ENCODE peak calls at places on chromosomes 13 and 19, in six cellular contexts. I, Q, U, S, W and X are unnamed samples.
A peak's percentile ranks its signal among the peaks of the same experiment; 100 is the strongest.

GRCh38 chr13:99422556-99423220 is 78.6 kb upstream of the TM9SF2 start:
- DNase-seq in I (peak; percentile 8), Q (no peak), U (no peak), S (no peak), W (no peak), X (no peak)

GRCh38 chr13:94419304-94419943 is 60.1 kb downstream of the DCT start:
- DNase-seq in I (no peak), Q (no peak), U (no peak), S (no peak), W (no peak), X (no peak)

GRCh38 chr19:1672038-1672768 is 19.8 kb upstream of the TCF3 start:
- DNase-seq in I (no peak), Q (no peak), U (no peak), S (peak; percentile 40), W (no peak), X (peak; percentile 70)

GRCh38 chr19:5090780-5091575 is 122.1 kb downstream of the KDM4B start:
- DNase-seq in I (peak; percentile 42), Q (peak; percentile 67), U (no peak), S (no peak), W (no peak), X (no peak)

GRCh38 chr13:42752731-42753130 is 28.7 kb upstream of the FAM216B start:
- DNase-seq in I (no peak), Q (no peak), U (no peak), S (no peak), W (no peak), X (no peak)

GRCh38 chr19:3849092-3849491 is 19.7 kb downstream of the ZFR2 start:
- DNase-seq in I (peak; percentile 31), Q (no peak), U (no peak), S (peak; percentile 36), W (no peak), X (peak; percentile 76)

GRCh38 chr13:50842711-50843255 is 709 bp downstream of the DLEU7 start:
- DNase-seq in I (no peak), Q (no peak), U (peak; percentile 41), S (no peak), W (no peak), X (no peak)

GRCh38 chr19:53182202-53182601 is 11.0 kb downstream of the ZNF665 start:
- DNase-seq in I (no peak), Q (no peak), U (no peak), S (no peak), W (no peak), X (no peak)

GRCh38 chr13:98048263-98048662 is 94.6 kb upstream of the FARP1 start:
- DNase-seq in I (no peak), Q (no peak), U (no peak), S (no peak), W (no peak), X (no peak)

GRCh38 chr19:48396871-48397176 is 3.4 kb downstream of the GRIN2D start:
- DNase-seq in I (no peak), Q (no peak), U (no peak), S (no peak), W (no peak), X (no peak)

GRCh38 chr13:30882996-30883766 is 22.9 kb upstream of the MEDAG start:
- DNase-seq in I (no peak), Q (no peak), U (no peak), S (no peak), W (no peak), X (no peak)

GRCh38 chr19:47509973-47510372 is 4.9 kb downstream of the NAPA start:
- DNase-seq in I (peak; percentile 67), Q (no peak), U (peak; percentile 79), S (no peak), W (peak; percentile 60), X (no peak)

GRCh38 chr13:28429685-28430290 is 65.1 kb downstream of the FLT1 start:
- DNase-seq in I (no peak), Q (no peak), U (no peak), S (no peak), W (no peak), X (no peak)

GRCh38 chr13:110138009-110138699 is 168.8 kb downstream of the COL4A1 start:
- DNase-seq in I (peak; percentile 55), Q (peak; percentile 78), U (peak; percentile 88), S (no peak), W (peak; percentile 57), X (no peak)

GRCh38 chr13:27280009-27280646 is 9.5 kb downstream of the RASL11A start:
- DNase-seq in I (no peak), Q (no peak), U (no peak), S (no peak), W (no peak), X (no peak)

GRCh38 chr13:91313103-91313502 is 34.4 kb upstream of the MIR17HG start:
- DNase-seq in I (no peak), Q (no peak), U (no peak), S (no peak), W (no peak), X (no peak)

GRCh38 chr19:2602391-2603181 is 99.9 kb downstream of the GNG7 start:
- DNase-seq in I (peak; percentile 77), Q (peak; percentile 92), U (peak; percentile 87), S (no peak), W (peak; percentile 86), X (no peak)

GRCh38 chr19:29610574-29611271 is 4.6 kb downstream of the POP4 start:
- DNase-seq in I (peak; percentile 85), Q (peak; percentile 78), U (peak; percentile 90), S (peak; percentile 77), W (peak; percentile 66), X (peak; percentile 85)

GRCh38 chr19:12544401-12544876 is 6.8 kb downstream of the ZNF564 start:
- DNase-seq in I (no peak), Q (peak; percentile 28), U (no peak), S (no peak), W (no peak), X (no peak)

GRCh38 chr13:38785047-38785446 is 98.2 kb downstream of the FREM2 start:
- DNase-seq in I (no peak), Q (no peak), U (no peak), S (no peak), W (no peak), X (no peak)

GRCh38 chr19:8302357-8302691 is 5.8 kb downstream of the CD320 start:
- DNase-seq in I (peak; percentile 27), Q (no peak), U (peak; percentile 71), S (no peak), W (no peak), X (peak; percentile 7)

GRCh38 chr13:83274679-83275078 is 607.6 kb downstream of the SLITRK1 start:
- DNase-seq in I (no peak), Q (no peak), U (no peak), S (no peak), W (no peak), X (no peak)

GRCh38 chr19:28493881-28494280 is 719.1 kb downstream of the UQCRFS1 start:
- DNase-seq in I (no peak), Q (no peak), U (no peak), S (no peak), W (no peak), X (no peak)

GRCh38 chr19:28492616-28493015 is 720.3 kb downstream of the UQCRFS1 start:
- DNase-seq in I (no peak), Q (no peak), U (no peak), S (no peak), W (no peak), X (no peak)

GRCh38 chr19:28495046-28495445 is 717.9 kb downstream of the UQCRFS1 start:
- DNase-seq in I (no peak), Q (no peak), U (no peak), S (no peak), W (no peak), X (no peak)

GRCh38 chr19:28492201-28492600 is 720.8 kb downstream of the UQCRFS1 start:
- DNase-seq in I (no peak), Q (no peak), U (no peak), S (no peak), W (no peak), X (no peak)

GRCh38 chr19:28494466-28494865 is 718.5 kb downstream of the UQCRFS1 start:
- DNase-seq in I (no peak), Q (no peak), U (no peak), S (no peak), W (no peak), X (no peak)
- H3K4me1 ChIP-seq in I (no peaks in the 10 kb centered on the region), Q (no peaks in the 10 kb centered on the region), U (no peaks in the 10 kb centered on the region), S (no peaks in the 10 kb centered on the region), W (no peaks in the 10 kb centered on the region), X (no peaks in the 10 kb centered on the region)

DNA sequence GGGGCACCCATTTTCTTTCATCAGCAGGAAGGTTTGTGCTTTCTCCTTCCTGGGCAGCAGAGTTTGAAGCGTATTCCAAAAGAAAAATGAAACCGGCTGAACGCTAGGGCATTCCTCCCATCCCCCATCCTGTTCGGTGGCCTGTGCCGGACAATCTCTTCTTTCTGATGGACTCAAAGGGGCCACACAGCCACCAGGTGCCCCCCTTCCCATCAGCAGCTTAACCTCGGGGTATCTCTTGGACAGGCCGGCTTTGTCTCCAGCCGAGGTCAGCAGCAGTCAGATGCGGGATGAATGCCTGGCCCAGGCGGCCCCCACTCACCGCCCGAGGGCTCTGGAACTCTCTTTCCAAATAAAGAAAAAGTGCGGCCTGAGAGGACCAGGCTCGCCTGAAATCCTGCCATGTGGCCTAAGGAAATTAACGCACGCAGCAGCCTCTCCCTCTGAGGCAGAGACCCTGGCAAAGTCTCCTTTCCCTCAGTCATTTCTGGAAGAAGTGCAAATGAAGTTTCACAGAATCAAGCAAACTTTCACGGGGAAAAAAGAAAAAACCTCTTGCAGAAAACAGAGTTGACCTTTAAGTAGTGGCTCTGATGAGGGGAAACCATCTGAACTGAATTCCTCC is 67.8 kb downstream of the RASA3 start:
- DNase-seq in I (peak; percentile 51), Q (peak; percentile 64), U (peak; percentile 63), S (no peak), W (no peak), X (peak; percentile 30)
- H3K4me1 ChIP-seq in I (peaks cover 63% of the 10 kb centered on the region), Q (peaks cover 4% of the 10 kb centered on the region), U (peaks cover 57% of the 10 kb centered on the region), S (peaks cover 59% of the 10 kb centered on the region), W (peaks cover 4% of the 10 kb centered on the region), X (peaks cover 11% of the 10 kb centered on the region)

GRCh38 chr13:77312311-77312710 is 14.6 kb downstream of the MYCBP2 start:
- DNase-seq in I (no peak), Q (no peak), U (no peak), S (no peak), W (no peak), X (peak; percentile 91)
- H3K4me1 ChIP-seq in I (no peaks in the 10 kb centered on the region), Q (peaks cover 7% of the 10 kb centered on the region), U (peaks cover 46% of the 10 kb centered on the region), S (peaks cover 81% of the 10 kb centered on the region), W (peaks cover 8% of the 10 kb centered on the region), X (peaks cover 40% of the 10 kb centered on the region)

GRCh38 chr19:45421953-45422498 is 1.7 kb downstream of the ERCC1 start:
- DNase-seq in I (no peak), Q (no peak), U (no peak), S (no peak), W (no peak), X (no peak)
- H3K4me1 ChIP-seq in I (peaks cover 25% of the 10 kb centered on the region), Q (no peaks in the 10 kb centered on the region), U (peaks cover 20% of the 10 kb centered on the region), S (peaks cover 24% of the 10 kb centered on the region), W (no peaks in the 10 kb centered on the region), X (peaks cover 14% of the 10 kb centered on the region)

GRCh38 chr13:35771898-35772297 is 295.4 kb upstream of the MAB21L1 start:
- DNase-seq in I (no peak), Q (no peak), U (no peak), S (no peak), W (no peak), X (no peak)
- H3K4me1 ChIP-seq in I (no peaks in the 10 kb centered on the region), Q (no peaks in the 10 kb centered on the region), U (peaks cover 5% of the 10 kb centered on the region), S (no peaks in the 10 kb centered on the region), W (no peaks in the 10 kb centered on the region), X (no peaks in the 10 kb centered on the region)

GRCh38 chr19:16460454-16460853 is 11.3 kb downstream of the EPS15L1 start:
- DNase-seq in I (no peak), Q (no peak), U (no peak), S (no peak), W (no peak), X (no peak)
- H3K4me1 ChIP-seq in I (peaks cover 47% of the 10 kb centered on the region), Q (peaks cover 50% of the 10 kb centered on the region), U (peaks cover 96% of the 10 kb centered on the region), S (peaks cover 29% of the 10 kb centered on the region), W (peaks cover 7% of the 10 kb centered on the region), X (no peaks in the 10 kb centered on the region)